ENCODE peak calls at places on chromosome 7, in ten cellular contexts. C is body of pancreas, S is choroid plexus epithelial cell, B is brain microvascular endothelial cell, L is heart left ventricle, P is lower lobe of right lung, Q is fibroblast of lung, J is NB4, Y is HFF-Myc, A is mucosa of descending colon. X is an unnamed sample.

GRCh38 chr7:139451638-139452037 is 31.8 kb downstream of the KLRG2 start:
- DNase-seq in C (no peak), P (no peak), B (peak), S (peak), Q (no peak), L (no peak), J (no peak), Y (no peak), A (no peak), X (no peak)

GRCh38 chr7:121020652-121021051 is 32.1 kb downstream of the CPED1 start:
- DNase-seq in P (no peak), J (peak), A (no peak), S (peak), C (no peak), Q (peak), Y (no peak), B (no peak), L (no peak), X (no peak)

GRCh38 chr7:42502022-42502421 is 265.0 kb upstream of the GLI3 start:
- DNase-seq in A (no peak), S (peak), C (no peak), J (no peak), Y (peak), P (no peak), B (peak), Q (peak), L (no peak), X (no peak)

GRCh38 chr7:97003262-97004236 is 1.8 kb upstream of the DLX6 start:
- DNase-seq in A (no peak), J (no peak), Q (no peak), S (no peak), C (no peak), L (no peak), Y (no peak), B (no peak), P (no peak), X (no peak)

GRCh38 chr7:20351901-20352300 is 21.2 kb downstream of the ITGB8 start:
- DNase-seq in Q (peak), P (no peak), J (no peak), B (no peak), L (no peak), A (no peak), Y (peak), S (no peak), C (no peak), X (no peak)

GRCh38 chr7:114217026-114217425 is 197.6 kb upstream of the FOXP2 start:
- DNase-seq in Y (no peak), P (no peak), L (no peak), C (no peak), A (no peak), S (peak), B (no peak), J (peak), Q (peak), X (no peak)

GRCh38 chr7:30927040-30927439 is 15.4 kb downstream of the AQP1 start:
- DNase-seq in P (peak), L (peak), B (no peak), C (peak), J (no peak), Q (no peak), Y (no peak), A (peak), S (no peak), X (no peak)

GRCh38 chr7:151725844-151726770 is 150.8 kb downstream of the PRKAG2 start:
- DNase-seq in B (no peak), Q (no peak), Y (no peak), C (peak), L (no peak), J (no peak), P (no peak), A (peak), S (no peak), X (no peak)

GRCh38 chr7:131803861-131804260 is 247.4 kb upstream of the PODXL start:
- DNase-seq in C (no peak), L (no peak), A (no peak), P (no peak), B (no peak), Y (no peak), J (no peak), S (no peak), Q (no peak), X (no peak)

GRCh38 chr7:49001610-49002033 is 77.3 kb downstream of the CDC14C start:
- DNase-seq in A (no peak), Q (no peak), J (peak), Y (no peak), L (no peak), S (peak), P (no peak), B (no peak), C (peak), X (no peak)

GRCh38 chr7:154587812-154588211 is 415.1 kb downstream of the PAXIP1 start:
- DNase-seq in Q (no peak), J (no peak), Y (no peak), L (no peak), A (no peak), P (no peak), S (no peak), B (no peak), C (no peak), X (no peak)

GRCh38 chr7:151195616-151196450 is 8.8 kb upstream of the ASB10 start:
- DNase-seq in P (no peak), L (peak), J (no peak), A (no peak), Q (no peak), C (no peak), S (no peak), B (no peak), Y (no peak), X (no peak)

GRCh38 chr7:97601941-97602457 is 129.9 kb upstream of the TAC1 start:
- DNase-seq in Q (no peak), S (no peak), B (no peak), P (no peak), J (no peak), A (no peak), L (no peak), C (no peak), Y (no peak), X (peak)

GRCh38 chr7:151876112-151876898 is 610 bp downstream of the PRKAG2 start:
- DNase-seq in L (peak), Y (no peak), A (peak), B (no peak), S (peak), P (peak), J (peak), C (peak), Q (peak), X (no peak)

GRCh38 chr7:369981-370621 is 80.1 kb downstream of the FOXL3 start:
- DNase-seq in B (no peak), C (peak), J (no peak), L (peak), S (no peak), P (peak), A (peak), Y (no peak), Q (no peak), X (no peak)

GRCh38 chr7:140639366-140640053 is 1.1 kb downstream of the DENND2A start:
- DNase-seq in P (no peak), A (no peak), Q (peak), B (peak), J (no peak), L (peak), Y (no peak), C (no peak), S (peak), X (no peak)

GRCh38 chr7:151246161-151247015 is 2.1 kb downstream of the SMARCD3 start:
- DNase-seq in B (no peak), P (peak), S (peak), A (no peak), C (no peak), Q (no peak), J (no peak), Y (no peak), L (no peak), X (no peak)

GRCh38 chr7:23615331-23615730 is 18.1 kb downstream of the CCDC126 start:
- DNase-seq in B (no peak), Q (peak), L (no peak), J (no peak), Y (no peak), P (no peak), A (no peak), S (peak), C (no peak), X (no peak)

GRCh38 chr7:143407296-143408246 is 1.1 kb downstream of the EPHA1 start:
- DNase-seq in C (no peak), L (no peak), J (peak), Q (no peak), A (no peak), Y (no peak), P (no peak), S (no peak), B (no peak), X (no peak)

GRCh38 chr7:131521651-131522163 is 34.7 kb downstream of the PODXL start:
- DNase-seq in S (no peak), Q (no peak), C (peak), B (no peak), J (no peak), L (no peak), A (peak), Y (no peak), P (peak), X (no peak)

GRCh38 chr7:64946772-64947171 is 43.7 kb downstream of the ZNF273 start:
- DNase-seq in Q (peak), J (peak), C (no peak), S (no peak), A (no peak), L (no peak), P (no peak), B (no peak), Y (no peak), X (no peak)

GRCh38 chr7:66508431-66508830 is 120.2 kb upstream of the KCTD7 start:
- DNase-seq in C (no peak), S (no peak), Y (no peak), J (no peak), L (no peak), Q (no peak), P (no peak), B (no peak), A (no peak), X (no peak)

GRCh38 chr7:40948239-40948638 is 754.7 kb downstream of the INHBA start:
- DNase-seq in B (no peak), C (no peak), Y (no peak), P (no peak), S (no peak), A (no peak), Q (no peak), J (no peak), L (no peak), X (no peak)

GRCh38 chr7:157136372-157136771 is 2.4 kb upstream of the UBE3C start:
- DNase-seq in B (peak), Q (peak), A (no peak), P (no peak), L (no peak), C (no peak), S (peak), J (peak), Y (peak), X (no peak)

GRCh38 chr7:47941136-47941844 is 7.0 kb downstream of the PKD1L1 start:
- DNase-seq in Q (peak), Y (peak), J (no peak), P (no peak), A (no peak), B (peak), S (peak), L (peak), C (no peak), X (peak)

GRCh38 chr7:20395094-20395493 is 64.4 kb downstream of the ITGB8 start:
- DNase-seq in L (no peak), S (no peak), C (no peak), J (peak), Q (peak), B (no peak), Y (no peak), P (no peak), A (no peak), X (no peak)

GRCh38 chr7:130254555-130254954 is 12.1 kb upstream of the CPA2 start:
- DNase-seq in P (no peak), Q (no peak), Y (no peak), S (no peak), L (no peak), J (no peak), B (no peak), C (peak), A (no peak), X (no peak)

GRCh38 chr7:73613954-73614735 is 10.2 kb downstream of the MLXIPL start:
- DNase-seq in A (no peak), B (no peak), Y (no peak), J (no peak), Q (no peak), S (no peak), L (no peak), C (no peak), P (no peak), X (peak)

GRCh38 chr7:73615886-73616285 is 8.4 kb downstream of the MLXIPL start:
- DNase-seq in L (no peak), A (no peak), C (no peak), Q (peak), Y (no peak), S (peak), J (peak), B (no peak), P (no peak), X (no peak)

GRCh38 chr7:73611017-73611555 is 13.2 kb downstream of the MLXIPL start:
- DNase-seq in L (no peak), A (peak), J (no peak), S (no peak), Y (no peak), Q (no peak), C (no peak), B (no peak), P (no peak), X (no peak)

GRCh38 chr7:73610105-73610504 is 14.2 kb downstream of the MLXIPL start:
- DNase-seq in L (no peak), Y (no peak), P (no peak), B (no peak), J (no peak), S (no peak), A (peak), C (no peak), Q (no peak), X (no peak)

DNA sequence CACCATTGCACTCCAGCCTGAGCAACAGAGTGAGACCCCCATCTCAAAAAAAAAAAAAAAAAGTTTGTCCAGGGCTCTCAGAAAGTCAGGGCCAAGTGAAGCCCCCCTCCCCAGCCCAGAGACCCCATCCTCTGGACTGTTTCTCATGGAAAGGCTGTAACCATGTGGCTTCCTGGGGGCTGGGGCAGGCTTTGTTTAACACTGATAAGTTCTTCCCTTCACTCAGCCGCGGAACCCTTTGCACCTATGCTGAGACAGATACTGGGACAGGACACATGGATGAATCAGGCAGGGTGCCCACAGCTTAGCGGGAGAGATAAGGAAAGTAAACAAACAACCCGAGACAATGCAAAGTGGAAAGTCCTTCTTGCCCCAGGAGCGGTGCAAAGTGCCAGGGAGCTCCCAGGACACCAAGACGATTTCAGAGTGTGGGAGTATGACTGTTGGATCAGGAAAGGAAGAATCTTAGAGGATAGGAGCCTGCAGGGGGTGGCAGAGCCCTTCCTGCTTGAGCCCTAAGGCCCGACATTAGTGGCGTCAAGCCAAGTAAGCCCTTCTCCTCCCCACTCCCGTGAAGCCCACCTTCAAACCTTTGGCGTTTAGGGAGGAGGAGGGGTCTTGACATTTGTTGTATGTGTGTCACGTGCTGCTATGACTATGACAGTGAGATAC is 11.6 kb downstream of the MLXIPL start:
- DNase-seq in B (peak), C (peak), Q (peak), P (no peak), J (peak), Y (no peak), A (peak), S (peak), L (no peak), X (peak)
- TF ChIP-seq CTCF in B (peak), C (no peak), Q (no peak), P (no peak), J (peak), Y (no peak), A (no peak), S (peak), L (no peak), X (peak)

GRCh38 chr7:136868496-136869005 is at the start of gene CHRM2:
- DNase-seq in B (no peak), Y (no peak), Q (peak), J (no peak), S (peak), P (no peak), L (peak), A (no peak), C (no peak), X (no peak)
- H3K4me3 ChIP-seq in B (peak), Y (peak), Q (peak), J (no peak), S (peak), P (peak), L (peak), A (no peak), C (no peak), X (no peak)

DNA sequence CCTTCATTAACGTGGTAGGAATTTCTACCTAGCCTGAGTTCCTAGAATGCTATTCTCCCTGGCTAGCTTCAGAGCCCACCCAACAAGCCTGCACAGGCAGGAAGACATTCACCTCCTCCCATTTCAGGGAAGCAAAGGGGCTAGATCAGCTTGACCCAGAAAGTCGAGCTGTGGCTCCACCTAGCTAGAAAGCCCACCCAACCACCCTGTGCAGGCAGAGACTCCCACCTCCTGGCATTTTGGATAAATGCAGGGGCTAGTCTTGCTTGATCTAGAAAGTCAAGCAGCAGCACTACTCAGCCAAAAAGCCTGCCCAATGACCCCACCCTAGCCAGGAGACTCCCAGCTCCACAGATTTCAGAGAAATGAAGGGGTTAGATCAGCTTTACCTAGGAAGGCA is 479.5 kb downstream of the SDK1 start:
- DNase-seq in C (no peak), J (no peak), L (no peak), S (no peak), Y (no peak), P (no peak), B (no peak), Q (no peak), A (no peak), X (no peak)
- TF ChIP-seq CTCF in C (no peak), J (no peak), L (no peak), S (no peak), Y (no peak), P (no peak), B (no peak), Q (no peak), A (no peak), X (no peak)

GRCh38 chr7:94649313-94649924 is 6.5 kb downstream of the SGCE start:
- DNase-seq in C (no peak), J (no peak), P (no peak), S (peak), B (no peak), Q (no peak), A (no peak), Y (no peak), L (no peak), X (no peak)
- H3K4me3 ChIP-seq in C (no peak), J (no peak), P (no peak), S (no peak), B (no peak), Q (no peak), A (no peak), Y (no peak), L (peak), X (no peak)

GRCh38 chr7:148726385-148726784 is 27.7 kb downstream of the CUL1 start:
- DNase-seq in L (no peak), B (no peak), S (no peak), Q (no peak), A (no peak), J (peak), P (no peak), C (no peak), Y (no peak), X (no peak)

GRCh38 chr7:148723846-148724245 is 25.1 kb downstream of the CUL1 start:
- DNase-seq in P (no peak), B (no peak), Q (peak), A (no peak), J (peak), C (no peak), L (no peak), S (peak), Y (no peak), X (no peak)

GRCh38 chr7:148729984-148730733 is 31.5 kb downstream of the CUL1 start:
- DNase-seq in B (peak), S (peak), P (no peak), Y (no peak), L (no peak), Q (peak), C (no peak), A (no peak), J (no peak), X (no peak)

GRCh38 chr7:148723166-148723559 is 24.5 kb downstream of the CUL1 start:
- DNase-seq in J (no peak), L (no peak), S (peak), B (no peak), Q (no peak), C (no peak), Y (no peak), A (no peak), P (no peak), X (no peak)

DNA sequence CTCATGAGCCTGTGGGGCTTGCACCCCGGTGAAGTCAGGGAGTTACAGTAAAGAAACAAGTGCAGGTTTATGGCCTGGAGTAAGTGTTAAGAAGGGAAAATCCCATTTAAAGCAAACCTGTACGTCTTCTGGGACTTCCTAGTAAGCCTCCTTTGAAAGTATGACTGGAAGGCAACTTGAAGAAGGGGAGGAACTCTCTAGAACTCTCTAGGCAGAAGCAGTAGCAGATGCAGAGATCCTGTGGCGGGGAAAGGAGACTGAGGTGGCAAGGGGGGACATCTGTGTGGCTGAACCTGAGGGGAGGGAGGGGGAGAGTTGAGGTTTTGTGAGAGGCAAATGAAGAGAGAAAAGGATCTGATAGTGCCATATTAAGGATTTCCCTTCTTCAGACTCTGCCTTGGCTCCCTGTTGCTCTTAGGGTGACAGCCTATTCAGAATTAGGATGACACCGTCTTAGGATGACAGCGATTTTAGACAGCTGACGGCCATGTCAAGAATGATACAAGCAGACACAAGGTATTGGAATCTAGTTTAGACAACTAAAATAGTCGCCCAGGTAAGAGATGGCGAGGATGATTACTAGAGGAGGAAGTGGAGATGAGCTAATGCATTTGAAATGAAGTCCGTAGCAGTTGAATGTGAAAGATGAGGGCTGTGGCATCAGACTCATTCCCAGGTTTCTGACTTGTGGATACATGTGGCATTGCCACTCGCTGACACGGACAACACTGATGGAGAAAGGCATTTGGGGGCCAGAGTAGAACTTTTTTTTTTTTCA is 29.0 kb downstream of the CUL1 start:
- DNase-seq in C (no peak), Y (no peak), L (no peak), S (no peak), A (no peak), B (no peak), Q (no peak), J (no peak), P (no peak), X (no peak)
- TF ChIP-seq CTCF in C (no peak), Y (no peak), L (no peak), S (no peak), A (no peak), B (no peak), Q (no peak), J (no peak), P (no peak), X (no peak)

X was measured in epithelial cell of proximal tubule.